ENCODE peak calls at places on chromosomes 5 and 9, in four cellular contexts. One of them, this sample, is unnamed.

GRCh38 chr5:122978068-122978467 is 58.5 kb downstream of the PPIC start:
- DNase-seq in NCI-H1436: no peak
- DNase-seq in GM10248: no peak
- DNase-seq in HTR-8/SVneo: no peak
- DNase-seq in this sample: no peak

GRCh38 chr5:54526604-54527359 is 9.2 kb downstream of the SNX18 start:
- DNase-seq in NCI-H1436: no peak
- DNase-seq in GM10248: no peak
- DNase-seq in HTR-8/SVneo: no peak
- DNase-seq in this sample: no peak

GRCh38 chr5:35861718-35862117 is 5.0 kb downstream of the IL7R start:
- DNase-seq in NCI-H1436: no peak
- DNase-seq in GM10248: no peak
- DNase-seq in HTR-8/SVneo: no peak
- DNase-seq in this sample: no peak

GRCh38 chr9:91077624-91078023 is 276.0 kb downstream of the SYK start:
- DNase-seq in NCI-H1436: no peak
- DNase-seq in GM10248: peak; percentile 6
- DNase-seq in HTR-8/SVneo: no peak
- DNase-seq in this sample: no peak

GRCh38 chr5:143887901-143888648 is 76.1 kb downstream of the HMHB1 start:
- DNase-seq in NCI-H1436: no peak
- DNase-seq in GM10248: no peak
- DNase-seq in HTR-8/SVneo: peak; percentile 7
- DNase-seq in this sample: no peak

GRCh38 chr5:132134384-132134783 is 60.8 kb downstream of the CSF2 start:
- DNase-seq in NCI-H1436: no peak
- DNase-seq in GM10248: no peak
- DNase-seq in HTR-8/SVneo: peak; percentile 12
- DNase-seq in this sample: no peak

GRCh38 chr9:94164756-94165549 is 80.7 kb downstream of the PTPDC1 start:
- DNase-seq in NCI-H1436: no peak
- DNase-seq in GM10248: no peak
- DNase-seq in HTR-8/SVneo: no peak
- DNase-seq in this sample: no peak

GRCh38 chr5:133827001-133827400 is 141.4 kb downstream of the C5orf15 start:
- DNase-seq in NCI-H1436: peak; percentile 15
- DNase-seq in GM10248: no peak
- DNase-seq in HTR-8/SVneo: no peak
- DNase-seq in this sample: peak; percentile 92

GRCh38 chr5:68424799-68425537 is 209.4 kb downstream of the PIK3R1 start:
- DNase-seq in NCI-H1436: no peak
- DNase-seq in GM10248: peak; percentile 45
- DNase-seq in HTR-8/SVneo: peak; percentile 23
- DNase-seq in this sample: no peak

GRCh38 chr5:124342027-124342471 is 404.4 kb downstream of the ZNF608 start:
- DNase-seq in NCI-H1436: no peak
- DNase-seq in GM10248: no peak
- DNase-seq in HTR-8/SVneo: no peak
- DNase-seq in this sample: no peak

This sample was measured in NCI-H1105 treated with DMSO at 0.1 percent for 48 hours.